ENCODE peak calls at places on chromosomes 7 and 10, in four cellular contexts. D is dorsolateral prefrontal cortex, K is GM13976, Q is psoas muscle. G is an unnamed sample.
A peak's percentile ranks its signal among the peaks of the same experiment; 100 is the strongest.

GRCh38 chr7:50339990-50340500 is 35.5 kb downstream of the IKZF1 start:
- DNase-seq in D (no peak), K (no peak), Q (no peak), G (peak; percentile 55)

GRCh38 chr10:102375250-102375649 is 20.3 kb upstream of the NFKB2 start:
- DNase-seq in D (no peak), K (no peak), Q (no peak), G (no peak)

GRCh38 chr10:64110079-64110478 is 588.9 kb downstream of the REEP3 start:
- DNase-seq in D (no peak), K (no peak), Q (no peak), G (no peak)

GRCh38 chr10:7408494-7409044 is 2.3 kb downstream of the SFMBT2 start:
- DNase-seq in D (peak; percentile 78), K (peak; percentile 82), Q (peak; percentile 64), G (peak; percentile 52)

GRCh38 chr10:5812283-5813090 is 747 bp downstream of the GDI2 start:
- DNase-seq in D (peak; percentile 17), K (peak; percentile 59), Q (peak; percentile 60), G (peak; percentile 55)

GRCh38 chr7:91519241-91520200 is 255.3 kb downstream of the FZD1 start:
- DNase-seq in D (no peak), K (no peak), Q (no peak), G (no peak)

GRCh38 chr10:3935141-3935540 is 150.1 kb upstream of the KLF6 start:
- DNase-seq in D (no peak), K (peak; percentile 91), Q (peak; percentile 24), G (no peak)

GRCh38 chr10:124224331-124225028 is 131.1 kb upstream of the CHST15 start:
- DNase-seq in D (peak; percentile 17), K (no peak), Q (no peak), G (peak; percentile 31)

GRCh38 chr7:149468208-149468607 is 7.3 kb upstream of the ZNF777 start:
- DNase-seq in D (no peak), K (no peak), Q (no peak), G (no peak)

GRCh38 chr7:140674356-140674800 is 1.6 kb downstream of the ADCK2 start:
- DNase-seq in D (no peak), K (peak; percentile 49), Q (no peak), G (no peak)

GRCh38 chr7:3089493-3089892 is 45.8 kb upstream of the CARD11 start:
- DNase-seq in D (no peak), K (no peak), Q (no peak), G (no peak)
- TF ChIP-seq CTCF in D (peak; percentile 53), K (peak; percentile 14), Q (no peak), G (peak; percentile 68)

GRCh38 chr7:68535266-68535665 is 1063.0 kb upstream of the AUTS2 start:
- DNase-seq in D (peak; percentile 16), K (no peak), Q (no peak), G (no peak)
- TF ChIP-seq CTCF in D (no peak), K (no peak), Q (no peak), G (no peak)

GRCh38 chr10:11263039-11263345 is 245.3 kb downstream of the CELF2 start:
- DNase-seq in D (no peak), K (no peak), Q (no peak), G (no peak)

GRCh38 chr10:11261687-11262086 is 244.0 kb downstream of the CELF2 start:
- DNase-seq in D (no peak), K (no peak), Q (no peak), G (no peak)

GRCh38 chr10:11261143-11261542 is 243.5 kb downstream of the CELF2 start:
- DNase-seq in D (no peak), K (no peak), Q (no peak), G (no peak)

GRCh38 chr10:11262210-11263038 is 244.8 kb downstream of the CELF2 start:
- DNase-seq in D (no peak), K (no peak), Q (no peak), G (no peak)

GRCh38 chr10:11260136-11260535 is 242.5 kb downstream of the CELF2 start:
- DNase-seq in D (no peak), K (no peak), Q (no peak), G (no peak)
- TF ChIP-seq CTCF in D (no peak), K (no peak), Q (no peak), G (no peak)

GRCh38 chr7:20330176-20330796 is 414 bp upstream of the ITGB8 start:
- DNase-seq in D (peak; percentile 93), K (peak; percentile 86), Q (peak; percentile 77), G (no peak)
- TF ChIP-seq CTCF in D (no peak), K (peak; percentile 28), Q (no peak), G (no peak)

GRCh38 chr7:126959649-126960048 is 293.1 kb downstream of the GRM8 start:
- DNase-seq in D (no peak), K (no peak), Q (no peak), G (no peak)
- TF ChIP-seq CTCF in D (no peak), K (no peak), Q (no peak), G (no peak)

GRCh38 chr7:100248483-100248882 is 28.7 kb downstream of the PVRIG start:
- DNase-seq in D (no peak), K (no peak), Q (no peak), G (no peak)

DNA sequence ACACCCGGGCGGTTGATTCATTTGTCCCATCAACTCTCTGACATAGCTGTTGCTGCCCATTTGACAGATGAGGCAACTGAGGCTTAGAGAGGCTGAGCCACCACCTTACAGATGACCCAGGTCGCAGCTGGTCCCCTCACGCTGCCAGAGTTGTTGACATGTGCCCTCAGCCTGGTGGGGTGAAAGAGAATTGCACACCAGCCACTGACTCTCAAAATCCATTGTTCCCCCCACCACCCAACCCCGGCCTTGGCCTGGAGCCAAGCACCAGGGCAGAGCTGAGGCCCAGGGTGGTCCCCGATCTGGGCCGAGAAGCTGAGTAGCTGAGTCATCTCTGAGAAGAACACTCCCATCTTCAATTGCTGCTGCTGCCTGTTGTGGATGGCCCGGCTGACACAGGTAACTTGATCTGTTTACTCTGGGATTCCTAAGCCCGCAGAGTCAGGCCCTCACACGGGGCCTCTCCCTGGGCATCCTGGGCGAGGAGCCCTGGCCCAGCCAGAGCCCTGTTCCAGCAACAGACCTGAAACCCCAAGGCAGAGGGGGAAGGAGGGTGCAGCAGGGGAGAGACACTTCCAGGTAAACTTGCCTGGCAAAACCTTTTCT is 27.5 kb downstream of the PVRIG start:
- DNase-seq in D (no peak), K (no peak), Q (peak; percentile 60), G (no peak)
- TF ChIP-seq CTCF in D (no peak), K (no peak), Q (peak; percentile 20), G (no peak)

GRCh38 chr10:90718185-90718584 is 139.7 kb downstream of the HTR7 start:
- DNase-seq in D (no peak), K (no peak), Q (no peak), G (no peak)
- TF ChIP-seq CTCF in D (no peak), K (no peak), Q (no peak), G (no peak)

G was measured in natural killer cell.